ENCODE peak calls at places on chromosome 11, in four cellular contexts. One of them, this sample, is unnamed.

GRCh38 chr11:102064316-102064715 is 17.1 kb downstream of the CFAP300 start:
- DNase-seq in adrenal gland: no peak
- DNase-seq in NCI-H1436 treated with DMSO at 0.1 percent for 48 hours: no peak
- DNase-seq in HAP-1: no peak
- DNase-seq in this sample: no peak

GRCh38 chr11:70176940-70177689 is 26.0 kb upstream of the FADD start:
- DNase-seq in NCI-H1436 treated with DMSO at 0.1 percent for 48 hours: no peak
- DNase-seq in adrenal gland: no peak
- DNase-seq in HAP-1: peak; percentile 80
- DNase-seq in this sample: no peak

GRCh38 chr11:103618532-103618931 is 417.9 kb upstream of the DDI1 start:
- DNase-seq in NCI-H1436 treated with DMSO at 0.1 percent for 48 hours: no peak
- DNase-seq in HAP-1: no peak
- DNase-seq in adrenal gland: no peak
- DNase-seq in this sample: no peak

GRCh38 chr11:12901272-12901671 is 107.8 kb upstream of the RASSF10 start:
- DNase-seq in NCI-H1436 treated with DMSO at 0.1 percent for 48 hours: no peak
- DNase-seq in HAP-1: no peak
- DNase-seq in adrenal gland: no peak
- DNase-seq in this sample: no peak

GRCh38 chr11:69122642-69123431 is 32.9 kb upstream of the SMIM38 start:
- DNase-seq in adrenal gland: peak; percentile 79
- DNase-seq in NCI-H1436 treated with DMSO at 0.1 percent for 48 hours: no peak
- DNase-seq in HAP-1: peak; percentile 69
- DNase-seq in this sample: peak; percentile 87

GRCh38 chr11:14577835-14578529 is 57.8 kb upstream of the PSMA1 start:
- DNase-seq in NCI-H1436 treated with DMSO at 0.1 percent for 48 hours: no peak
- DNase-seq in HAP-1: no peak
- DNase-seq in adrenal gland: no peak
- DNase-seq in this sample: no peak

GRCh38 chr11:81005595-81005994 is 1564.8 kb upstream of the TENM4 start:
- DNase-seq in NCI-H1436 treated with DMSO at 0.1 percent for 48 hours: no peak
- DNase-seq in HAP-1: no peak
- DNase-seq in adrenal gland: no peak
- DNase-seq in this sample: no peak

GRCh38 chr11:34263462-34264186 is 94.2 kb downstream of the ABTB2 start:
- DNase-seq in adrenal gland: peak; percentile 83
- DNase-seq in NCI-H1436 treated with DMSO at 0.1 percent for 48 hours: peak; percentile 56
- DNase-seq in HAP-1: no peak
- DNase-seq in this sample: no peak

GRCh38 chr11:66317766-66318575 is 1.1 kb upstream of the CD248 start:
- DNase-seq in NCI-H1436 treated with DMSO at 0.1 percent for 48 hours: no peak
- DNase-seq in adrenal gland: peak; percentile 68
- DNase-seq in HAP-1: no peak
- DNase-seq in this sample: no peak

GRCh38 chr11:111531687-111532364 is 8.7 kb upstream of the LAYN start:
- DNase-seq in HAP-1: no peak
- DNase-seq in adrenal gland: no peak
- DNase-seq in NCI-H1436 treated with DMSO at 0.1 percent for 48 hours: no peak
- DNase-seq in this sample: no peak

GRCh38 chr11:11010624-11011127 is 152.8 kb upstream of the ZBED5 start:
- DNase-seq in NCI-H1436 treated with DMSO at 0.1 percent for 48 hours: no peak
- DNase-seq in HAP-1: peak; percentile 63
- DNase-seq in adrenal gland: no peak
- DNase-seq in this sample: no peak

GRCh38 chr11:74001822-74002286 is 7.0 kb downstream of the UCP3 start:
- DNase-seq in adrenal gland: no peak
- DNase-seq in NCI-H1436 treated with DMSO at 0.1 percent for 48 hours: no peak
- DNase-seq in HAP-1: no peak
- DNase-seq in this sample: no peak

GRCh38 chr11:93741882-93742226 is 382 bp downstream of the C11orf54 start:
- DNase-seq in adrenal gland: peak; percentile 79
- DNase-seq in HAP-1: no peak
- DNase-seq in NCI-H1436 treated with DMSO at 0.1 percent for 48 hours: no peak
- DNase-seq in this sample: no peak

GRCh38 chr11:2515401-2516275 is 70.8 kb downstream of the KCNQ1 start:
- DNase-seq in NCI-H1436 treated with DMSO at 0.1 percent for 48 hours: no peak
- DNase-seq in HAP-1: peak; percentile 5
- DNase-seq in adrenal gland: no peak
- DNase-seq in this sample: no peak

This sample was measured in iPS DF 19.7.